ENCODE peak calls at places on chromosomes 11 and 22, in four cellular contexts. H, L, P and J are unnamed samples.

GRCh38 chr11:8913961-8914660 is 3.1 kb downstream of the AKIP1 start:
- DNase-seq in H (peak; percentile 37), L (peak; percentile 32), P (no peak), J (no peak)

GRCh38 chr11:8249482-8249881 is 14.2 kb downstream of the LMO1 start:
- DNase-seq in H (no peak), L (no peak), P (no peak), J (no peak)

GRCh38 chr11:128518493-128519207 is 68.7 kb downstream of the ETS1 start:
- DNase-seq in H (no peak), L (no peak), P (no peak), J (no peak)

GRCh38 chr11:34972892-34973291 is 56.5 kb downstream of the PDHX start:
- DNase-seq in H (no peak), L (no peak), P (no peak), J (no peak)

GRCh38 chr11:131867457-131868257 is 497.2 kb downstream of the NTM start:
- DNase-seq in H (peak; percentile 20), L (no peak), P (no peak), J (peak; percentile 51)

GRCh38 chr22:38455530-38456271 is 702 bp upstream of the KCNJ4 start:
- DNase-seq in H (no peak), L (peak; percentile 82), P (no peak), J (no peak)

GRCh38 chr22:36384766-36385400 is 2.9 kb downstream of the MYH9 start:
- DNase-seq in H (no peak), L (no peak), P (no peak), J (no peak)

GRCh38 chr11:87779276-87780067 is 395.8 kb downstream of the RAB38 start:
- DNase-seq in H (no peak), L (no peak), P (no peak), J (no peak)

GRCh38 chr11:119460582-119460981 is 37.6 kb upstream of the THY1 start:
- DNase-seq in H (no peak), L (no peak), P (no peak), J (no peak)

GRCh38 chr11:121119444-121119843 is 18.4 kb downstream of the TECTA start:
- DNase-seq in H (no peak), L (no peak), P (no peak), J (no peak)

GRCh38 chr22:50089231-50090140 is at the start of gene MOV10L1:
- DNase-seq in H (no peak), L (peak; percentile 73), P (no peak), J (no peak)

DNA sequence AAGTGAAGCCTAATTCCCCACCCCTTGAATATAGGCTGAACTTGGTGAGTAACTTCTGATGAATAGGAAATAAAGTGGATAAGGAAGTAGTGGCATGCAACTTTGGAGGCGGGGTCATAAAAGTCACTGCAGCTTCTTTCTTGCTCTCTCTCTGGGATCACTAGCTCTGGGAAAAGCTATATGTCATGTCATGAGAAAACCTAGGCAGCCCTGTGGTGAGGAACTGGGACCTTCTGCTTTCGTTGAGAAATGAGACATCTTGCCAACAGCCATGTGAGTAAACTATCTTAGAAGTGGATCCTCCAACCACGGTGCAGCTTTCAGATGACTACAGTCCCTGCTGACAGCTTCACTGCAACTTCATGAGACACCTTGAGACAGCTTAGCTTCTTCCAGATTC is 15.7 kb downstream of the ZNF214 start:
- DNase-seq in H (no peak), L (no peak), P (no peak), J (peak; percentile 30)
- TF ChIP-seq TCF7L2 in H (no peak), L (no peak), P (no peak), J (no peak)

GRCh38 chr11:66967670-66968425 is 7.3 kb upstream of the C11orf86 start:
- DNase-seq in H (no peak), L (no peak), P (no peak), J (no peak)
- H3K27ac ChIP-seq in H (no peak overlapping the region), L (no peak overlapping the region), P (no peak overlapping the region), J (no peak overlapping the region)

DNA sequence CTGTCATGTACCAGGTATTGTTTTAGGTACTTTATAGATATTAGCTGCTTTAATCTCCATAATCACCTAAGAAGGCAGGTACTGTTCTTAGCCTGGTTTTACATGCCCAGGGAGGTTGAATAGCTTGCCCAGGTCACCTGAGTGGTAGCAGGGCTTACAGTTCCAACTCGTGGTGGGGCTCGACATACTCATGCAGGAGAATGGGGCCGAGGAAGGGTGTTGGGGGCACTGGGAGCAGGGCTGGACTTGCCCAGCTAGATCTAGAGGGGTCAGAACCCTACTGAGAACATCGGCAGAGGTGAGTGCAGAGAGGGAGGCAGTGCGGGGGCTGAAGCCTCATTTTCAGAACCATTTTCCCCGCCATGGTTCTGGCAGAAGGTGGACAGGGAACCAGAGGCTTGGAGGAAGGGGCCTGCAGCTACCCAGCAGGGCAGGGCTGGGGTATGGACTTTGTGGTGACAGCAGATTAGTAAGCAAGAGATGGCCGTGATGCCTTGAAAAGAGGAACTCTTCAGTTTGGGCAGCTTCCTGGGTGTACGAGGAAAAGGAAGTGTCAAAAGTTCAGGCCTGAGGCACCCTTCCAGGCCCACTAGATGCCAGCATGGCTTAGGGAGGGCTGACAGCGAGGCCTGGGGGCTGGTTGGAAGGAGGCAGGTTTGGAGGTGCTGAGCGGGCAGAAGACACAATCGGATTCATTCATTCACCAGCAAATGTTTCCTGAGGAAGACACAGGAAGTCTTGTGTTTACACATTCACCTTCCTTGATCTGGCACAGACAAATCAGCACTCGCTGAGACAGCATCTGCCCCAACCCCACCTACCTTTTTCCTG is 54.7 kb upstream of the LYVE1 start:
- DNase-seq in H (no peak), L (no peak), P (no peak), J (no peak)
- TF ChIP-seq POLR2AphosphoS5 in H (no peak), L (no peak), P (no peak), J (no peak)

DNA sequence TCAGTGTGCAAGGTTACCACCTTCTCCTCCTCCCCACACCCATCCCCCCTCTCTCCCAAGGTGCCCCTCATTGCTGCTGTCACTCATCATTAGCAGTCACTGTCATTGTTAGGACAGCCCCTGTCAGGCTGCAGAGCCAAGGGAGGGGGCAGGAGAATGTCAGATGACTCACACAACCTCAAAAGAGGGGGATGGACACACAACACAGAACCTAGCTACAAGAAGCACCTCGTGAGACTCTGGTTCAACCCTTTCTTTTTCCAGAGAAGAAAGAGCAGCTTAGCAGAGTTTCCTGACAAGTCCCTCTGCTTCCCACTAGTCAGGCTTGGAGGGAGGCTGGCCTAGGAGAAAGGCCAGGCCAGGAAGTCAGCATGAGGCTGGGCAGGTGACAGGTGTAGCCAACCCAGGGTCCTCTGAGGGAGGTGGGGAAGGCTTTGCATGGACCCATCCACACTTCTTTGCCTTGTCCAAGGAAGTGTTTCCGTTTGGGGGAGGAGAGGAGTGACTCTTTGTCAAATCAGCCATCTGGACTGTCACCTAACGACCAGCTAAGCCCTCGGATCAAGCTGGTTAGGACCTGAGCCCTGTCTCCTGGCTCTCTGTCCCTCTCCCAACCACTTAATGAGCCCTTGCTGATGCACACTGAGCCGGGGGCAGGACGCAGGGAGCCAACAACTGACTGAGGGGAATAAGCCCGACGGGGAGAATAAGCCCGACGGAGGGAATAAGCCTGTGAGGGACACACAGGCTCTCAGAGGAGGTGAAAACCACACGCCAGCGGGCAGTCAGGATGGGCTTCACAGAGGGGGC is 18.3 kb downstream of the ADORA2A start:
- DNase-seq in H (peak; percentile 27), L (peak; percentile 63), P (no peak), J (no peak)
- TF ChIP-seq TCF7L2 in H (no peak), L (no peak), P (no peak), J (no peak)

DNA sequence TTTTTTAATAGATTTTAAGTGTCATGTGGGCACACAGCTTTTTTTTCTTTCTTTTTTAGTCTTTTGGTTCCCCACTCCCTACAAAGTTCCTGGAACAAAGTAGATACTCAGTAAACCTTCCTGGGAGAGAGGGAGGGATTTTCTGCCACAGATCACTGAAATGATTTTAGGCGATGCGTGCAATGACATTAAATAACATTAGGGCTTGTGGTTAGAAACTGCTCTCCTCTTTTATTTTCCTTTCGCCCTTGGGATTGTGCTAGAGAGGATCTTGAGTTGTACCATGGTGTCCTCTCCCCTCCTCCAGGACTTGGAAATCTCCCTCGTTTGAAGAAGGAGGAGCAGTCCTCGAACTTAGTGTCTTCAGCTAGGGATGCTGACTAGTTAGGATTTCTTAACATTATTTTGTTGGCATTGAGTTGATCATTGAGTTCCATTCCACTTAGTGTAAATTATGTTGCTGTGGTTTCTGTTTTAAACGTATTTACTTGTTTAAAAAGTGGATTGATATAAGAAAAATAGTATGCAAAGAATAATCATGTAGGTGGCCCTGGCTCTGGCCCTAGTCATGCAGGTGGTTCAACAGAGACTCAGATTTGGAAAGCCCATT is 88.4 kb downstream of the TRAF6 start:
- DNase-seq in H (no peak), L (no peak), P (no peak), J (no peak)
- H3K27ac ChIP-seq in H (no peak overlapping the region), L (no peak overlapping the region), P (no peak overlapping the region), J (no peak overlapping the region)

DNA sequence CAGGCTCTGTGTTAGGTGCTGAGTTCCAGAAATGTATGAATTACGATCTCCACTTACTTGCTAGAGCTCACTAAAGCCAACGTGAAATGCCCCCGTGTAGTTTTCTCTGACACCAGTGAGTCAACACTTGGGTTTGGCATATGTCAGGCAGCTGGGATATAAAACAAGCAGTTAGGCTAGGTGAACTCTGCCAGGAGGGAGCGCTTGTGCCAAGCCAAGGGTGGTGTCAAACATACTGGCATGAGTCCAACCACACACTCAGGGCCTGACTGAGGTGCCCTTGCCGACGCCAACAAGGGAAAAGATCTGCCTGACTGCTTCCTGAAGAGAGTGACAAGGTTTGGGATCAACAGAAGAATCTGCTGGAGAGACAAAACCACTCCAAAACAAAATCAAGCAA is 167.8 kb upstream of the NARS2 start:
- DNase-seq in H (no peak), L (no peak), P (no peak), J (no peak)
- TF ChIP-seq POLR2AphosphoS5 in H (no peak), L (no peak), P (no peak), J (no peak)

GRCh38 chr11:116072133-116072532 is 567.9 kb upstream of the CADM1 start:
- DNase-seq in H (no peak), L (no peak), P (no peak), J (no peak)
- TF ChIP-seq TCF7L2 in H (no peak), L (no peak), P (no peak), J (no peak)

GRCh38 chr11:1936072-1936780 is 10.9 kb upstream of the MRPL23 start:
- DNase-seq in H (no peak), L (no peak), P (no peak), J (no peak)

GRCh38 chr11:1936781-1937615 is 10.1 kb upstream of the MRPL23 start:
- DNase-seq in H (no peak), L (no peak), P (no peak), J (no peak)

GRCh38 chr11:1934326-1935155 is 12.6 kb upstream of the MRPL23 start:
- DNase-seq in H (no peak), L (no peak), P (no peak), J (no peak)

GRCh38 chr11:1933416-1934325 is 13.5 kb upstream of the MRPL23 start:
- DNase-seq in H (no peak), L (no peak), P (no peak), J (no peak)

GRCh38 chr11:1935156-1936071 is 11.7 kb upstream of the MRPL23 start:
- DNase-seq in H (no peak), L (no peak), P (no peak), J (no peak)
- H3K27ac ChIP-seq in H (no peak overlapping the region), L (no peak overlapping the region), P (no peak overlapping the region), J (no peak overlapping the region)

DNA sequence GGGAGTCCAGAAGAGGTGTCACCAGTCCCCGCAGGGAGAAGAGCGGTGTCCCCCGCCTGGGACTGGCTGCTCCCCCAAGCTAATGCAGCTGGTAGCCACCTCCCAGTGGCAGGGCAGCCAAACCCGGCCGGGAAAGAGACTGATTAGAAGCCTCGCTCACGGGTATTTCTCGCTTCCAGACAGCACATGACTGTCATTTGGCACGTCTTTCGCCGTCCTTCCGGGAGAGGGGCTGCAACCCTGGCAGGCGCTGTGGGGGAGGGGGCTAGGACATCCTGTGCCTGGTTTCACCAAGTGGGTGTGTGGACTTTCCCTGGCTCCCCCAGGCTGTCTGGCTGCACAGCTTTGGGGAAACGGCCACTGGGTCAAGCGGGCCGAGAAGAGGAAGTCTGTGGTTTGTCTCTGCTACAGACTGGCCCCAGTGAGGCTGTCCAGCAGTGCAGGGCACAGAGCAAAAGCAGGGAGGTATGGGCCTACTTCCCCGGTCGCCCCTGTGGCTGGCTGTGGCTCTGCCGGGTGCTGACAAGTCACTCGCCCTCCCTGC is 3.8 kb downstream of the CD81 start:
- DNase-seq in H (no peak), L (no peak), P (no peak), J (no peak)
- TF ChIP-seq POLR2AphosphoS5 in H (no peak), L (no peak), P (no peak), J (no peak)